ENCODE peak calls at places on chromosome 20, in four cellular contexts. J is heart right ventricle, O is RWPE1, R is IMR-90. N is an unnamed sample.

GRCh38 chr20:52800734-52801627 is 171.2 kb upstream of the TSHZ2 start:
- DNase-seq in R (no peak), O (no peak), J (no peak), N (no peak)

GRCh38 chr20:55394592-55394991 is 610.7 kb downstream of the CBLN4 start:
- DNase-seq in J (no peak), R (no peak), O (peak), N (no peak)

GRCh38 chr20:50136822-50137599 is 16.5 kb downstream of the PEDS1 start:
- DNase-seq in R (peak), J (no peak), O (peak), N (no peak)

GRCh38 chr20:6240059-6240458 is 117.2 kb upstream of the FERMT1 start:
- DNase-seq in R (no peak), O (no peak), J (no peak), N (no peak)

GRCh38 chr20:7015257-7015656 is 247.8 kb downstream of the BMP2 start:
- DNase-seq in J (no peak), R (no peak), O (no peak), N (no peak)

GRCh38 chr20:2575682-2576081 is 39.3 kb downstream of the TMC2 start:
- DNase-seq in J (no peak), O (no peak), R (no peak), N (no peak)

GRCh38 chr20:38635721-38636285 is 34.2 kb downstream of the ARHGAP40 start:
- DNase-seq in O (peak), J (no peak), R (peak), N (no peak)

GRCh38 chr20:51094221-51094620 is 71.3 kb upstream of the KCNG1 start:
- DNase-seq in O (no peak), R (no peak), J (no peak), N (no peak)

GRCh38 chr20:49901588-49901987 is 13.7 kb downstream of the SPATA2 start:
- DNase-seq in O (no peak), J (no peak), R (no peak), N (no peak)

GRCh38 chr20:53346266-53346665 is 247.4 kb downstream of the ZNF217 start:
- DNase-seq in R (no peak), J (no peak), O (no peak), N (no peak)

GRCh38 chr20:47125553-47126373 is 230.7 kb downstream of the ZMYND8 start:
- DNase-seq in R (no peak), J (peak), O (peak), N (no peak)

GRCh38 chr20:46631212-46631869 is 19.9 kb downstream of the SLC13A3 start:
- DNase-seq in O (no peak), R (peak), J (no peak), N (no peak)

GRCh38 chr20:61849376-61849775 is 216.3 kb downstream of the TAF4 start:
- DNase-seq in J (no peak), O (no peak), R (no peak), N (no peak)

GRCh38 chr20:43895235-43895634 is 19.4 kb upstream of the TOX2 start:
- DNase-seq in O (no peak), J (no peak), R (peak), N (no peak)

GRCh38 chr20:59518881-59519706 is 85.2 kb upstream of the PHACTR3 start:
- DNase-seq in O (peak), J (no peak), R (peak), N (no peak)

GRCh38 chr20:38324159-38324558 is 20.2 kb downstream of the BPI start:
- DNase-seq in O (no peak), R (no peak), J (no peak), N (no peak)

GRCh38 chr20:53949319-53949839 is 121.0 kb downstream of the BCAS1 start:
- DNase-seq in O (peak), R (peak), J (peak), N (no peak)

GRCh38 chr20:62732766-62733165 is 24.1 kb downstream of the NTSR1 start:
- DNase-seq in O (no peak), R (no peak), J (no peak), N (no peak)

GRCh38 chr20:5100684-5101347 is 18.9 kb downstream of the PCNA start:
- DNase-seq in R (peak), J (peak), O (peak), N (no peak)

GRCh38 chr20:51481311-51481997 is 61.1 kb downstream of the NFATC2 start:
- DNase-seq in J (no peak), O (no peak), R (no peak), N (no peak)

GRCh38 chr20:37327748-37328147 is 18.2 kb upstream of the SRC start:
- DNase-seq in R (peak), O (no peak), J (peak), N (peak)

GRCh38 chr20:63347950-63348827 is 13.0 kb downstream of the CHRNA4 start:
- DNase-seq in O (no peak), J (peak), R (no peak), N (no peak)

GRCh38 chr20:2507875-2508630 is 662 bp downstream of the ZNF343 start:
- DNase-seq in R (peak), J (no peak), O (peak), N (no peak)

GRCh38 chr20:36152266-36152665 is 2.3 kb upstream of the EPB41L1 start:
- DNase-seq in J (peak), R (no peak), O (no peak), N (no peak)

GRCh38 chr20:33668087-33668790 is 1.5 kb downstream of the ACTL10 start:
- DNase-seq in R (no peak), J (peak), O (peak), N (no peak)

GRCh38 chr20:38935285-38935684 is 9.1 kb downstream of the FAM83D start:
- DNase-seq in O (peak), J (no peak), R (no peak), N (no peak)

GRCh38 chr20:19302714-19303113 is 90.3 kb downstream of the SLC24A3 start:
- DNase-seq in J (no peak), R (no peak), O (no peak), N (no peak)

GRCh38 chr20:34632870-34633452 is 43.9 kb downstream of the PIGU start:
- DNase-seq in R (no peak), O (no peak), J (no peak), N (no peak)

GRCh38 chr20:54126809-54127655 is 46.8 kb downstream of the CYP24A1 start:
- DNase-seq in J (no peak), O (no peak), R (no peak), N (no peak)

GRCh38 chr20:1390552-1391403 is 2.1 kb downstream of the FKBP1A start:
- DNase-seq in J (no peak), O (no peak), R (no peak), N (no peak)

GRCh38 chr20:24151621-24152020 is 163.0 kb upstream of the GGTLC1 start:
- DNase-seq in O (no peak), J (no peak), R (no peak), N (no peak)

GRCh38 chr20:25389858-25390537 is 637 bp downstream of the ABHD12 start:
- DNase-seq in R (no peak), O (peak), J (peak), N (no peak)

GRCh38 chr20:12113468-12114371 is 196.0 kb downstream of the BTBD3 start:
- DNase-seq in R (no peak), O (no peak), J (no peak), N (no peak)

GRCh38 chr20:63520939-63521601 is 505 bp downstream of the PPDPF start:
- DNase-seq in J (peak), R (peak), O (peak), N (no peak)

GRCh38 chr20:46870041-46870440 is 24.6 kb upstream of the EYA2 start:
- DNase-seq in J (no peak), O (peak), R (no peak), N (no peak)

DNA sequence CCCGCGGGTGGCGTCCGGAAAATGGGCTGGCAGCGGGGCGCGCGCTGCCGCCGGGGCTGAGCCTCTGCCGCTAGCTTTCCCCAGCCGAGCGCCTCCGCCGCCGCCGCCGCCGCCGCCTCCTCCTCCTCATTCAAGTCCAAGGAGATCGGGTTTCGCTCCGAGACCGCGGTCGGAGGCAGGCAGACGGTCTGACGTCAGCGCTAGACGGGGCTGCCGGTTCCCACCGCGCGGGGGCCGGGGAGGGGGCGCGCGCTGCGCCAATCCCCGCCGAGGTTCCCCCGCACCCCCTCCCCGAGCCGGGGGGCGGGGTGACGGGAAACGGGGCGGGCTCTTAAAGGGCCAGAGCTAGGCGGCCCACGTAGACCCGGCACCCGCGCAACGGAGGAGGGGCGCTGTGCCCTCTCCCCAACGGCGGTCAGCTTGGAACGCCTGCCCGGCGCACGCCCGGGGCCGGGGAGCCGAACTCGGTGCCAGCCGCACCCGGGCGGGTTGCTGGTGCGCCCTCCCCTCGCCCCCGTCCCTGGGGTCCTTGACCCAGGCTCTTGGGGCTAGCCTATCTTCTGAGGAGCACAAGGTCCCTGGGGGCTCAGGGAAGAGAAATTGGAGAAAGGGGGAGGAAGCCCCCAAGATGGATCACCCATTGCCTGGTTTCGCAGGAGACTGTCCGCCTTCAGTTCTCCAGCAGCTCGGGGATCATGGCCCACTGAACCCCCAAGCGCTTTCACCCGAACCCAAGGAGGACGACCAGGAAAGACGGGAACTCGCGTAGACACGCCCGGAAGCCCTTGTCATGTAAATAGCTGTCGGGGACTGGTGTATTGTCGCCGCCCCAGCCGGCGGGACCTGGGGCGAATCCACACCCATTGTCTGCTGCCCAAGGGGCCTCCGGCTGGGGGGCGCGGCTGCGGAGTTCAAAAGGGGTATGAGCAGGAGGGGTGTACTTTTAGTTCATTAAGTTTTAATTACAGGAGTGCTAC is at the start of gene PMEPA1:
- DNase-seq in J (peak), R (peak), O (peak), N (peak)
- TF ChIP-seq CTCF in J (peak), R (no peak), O (no peak), N (no peak)

GRCh38 chr20:10805764-10806163 is 132.0 kb upstream of the JAG1 start:
- DNase-seq in O (no peak), J (no peak), R (no peak), N (no peak)
- H3K27ac ChIP-seq in O (no peak), J (peak), R (no peak), N (no peak)

GRCh38 chr20:44911264-44911921 is 1.5 kb downstream of the PABPC1L start:
- DNase-seq in R (peak), O (peak), J (no peak), N (no peak)
- TF ChIP-seq CTCF in R (peak), O (no peak), J (peak), N (peak)

DNA sequence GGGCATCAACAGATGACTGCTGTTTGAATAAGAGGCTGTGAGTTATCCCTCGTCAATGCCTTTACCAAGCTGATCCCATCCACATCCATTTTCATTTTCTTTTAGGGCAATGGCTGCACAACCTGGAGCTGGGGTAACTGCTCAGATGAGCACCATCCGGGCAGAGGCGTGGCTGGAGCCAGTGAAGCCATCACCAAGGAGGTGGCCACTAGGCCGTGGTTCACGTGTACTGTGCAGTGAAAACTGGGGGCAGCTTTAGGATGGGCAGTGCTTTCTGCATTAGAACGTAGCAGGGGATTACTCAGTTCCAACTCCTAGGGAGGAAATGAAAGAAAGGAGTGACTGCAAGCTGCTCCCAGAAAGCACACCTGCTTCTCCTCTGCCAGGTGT is 51.2 kb downstream of the RRBP1 start:
- DNase-seq in R (no peak), O (no peak), J (no peak), N (no peak)
- H3K27ac ChIP-seq in R (no peak), O (no peak), J (no peak), N (no peak)

DNA sequence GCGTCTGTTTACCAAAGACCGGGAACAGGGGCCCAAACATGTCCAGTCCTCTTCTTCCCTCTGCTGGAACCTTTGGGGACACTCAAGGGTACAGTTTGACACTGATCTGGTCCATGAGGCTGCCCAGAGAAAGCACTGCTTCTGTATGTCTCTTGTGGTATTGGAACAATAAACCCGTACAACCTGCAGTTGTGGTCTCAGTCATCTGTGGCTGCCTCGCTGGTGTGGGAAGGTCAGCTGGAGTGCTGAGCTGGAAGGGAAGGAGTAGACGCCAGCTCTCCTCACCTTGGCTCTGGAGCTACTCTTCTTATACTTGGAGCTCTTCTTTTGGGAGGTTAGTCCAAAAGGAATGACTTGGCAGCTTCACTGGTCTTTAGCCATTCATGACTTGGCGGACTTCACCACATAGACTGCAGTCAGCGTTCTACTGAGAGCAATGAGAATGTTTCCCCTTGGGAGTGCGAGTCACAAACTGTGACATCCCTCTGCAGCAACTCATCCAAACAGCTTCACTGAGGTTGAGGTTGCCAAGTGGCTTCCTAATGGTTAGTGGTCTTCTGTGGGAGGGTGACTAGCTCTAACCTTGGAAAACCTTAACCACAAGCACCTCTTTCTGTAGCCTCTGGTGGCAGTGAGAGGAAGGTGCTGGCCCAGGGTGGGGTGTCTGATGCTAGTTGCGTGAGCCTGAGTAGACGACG is 81.2 kb downstream of the ASXL1 start:
- DNase-seq in J (no peak), R (peak), O (no peak), N (peak)
- TF ChIP-seq CTCF in J (no peak), R (peak), O (no peak), N (peak)

DNA sequence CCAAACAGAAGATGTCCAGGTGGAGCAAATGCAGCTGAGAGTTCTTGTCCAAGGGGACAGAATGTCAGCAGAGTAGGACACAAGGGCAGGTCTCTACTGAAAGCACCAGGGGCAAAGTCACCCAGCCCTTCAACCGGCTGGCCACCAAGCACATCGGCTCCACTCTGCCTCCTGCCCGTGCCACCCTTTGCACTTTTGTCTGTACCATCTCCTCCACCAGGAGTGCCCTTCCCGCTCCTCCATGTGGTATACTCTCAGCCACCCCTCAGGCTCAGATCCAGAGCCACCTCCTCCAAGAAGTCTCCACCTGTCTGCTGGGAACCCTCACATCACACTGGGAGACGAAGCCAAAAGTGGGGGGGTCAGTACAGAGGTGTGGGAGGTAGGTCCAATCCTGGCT is 4.1 kb upstream of the HSPA12B start:
- DNase-seq in R (no peak), O (no peak), J (no peak), N (no peak)
- H3K27ac ChIP-seq in R (no peak), O (no peak), J (peak), N (no peak)

DNA sequence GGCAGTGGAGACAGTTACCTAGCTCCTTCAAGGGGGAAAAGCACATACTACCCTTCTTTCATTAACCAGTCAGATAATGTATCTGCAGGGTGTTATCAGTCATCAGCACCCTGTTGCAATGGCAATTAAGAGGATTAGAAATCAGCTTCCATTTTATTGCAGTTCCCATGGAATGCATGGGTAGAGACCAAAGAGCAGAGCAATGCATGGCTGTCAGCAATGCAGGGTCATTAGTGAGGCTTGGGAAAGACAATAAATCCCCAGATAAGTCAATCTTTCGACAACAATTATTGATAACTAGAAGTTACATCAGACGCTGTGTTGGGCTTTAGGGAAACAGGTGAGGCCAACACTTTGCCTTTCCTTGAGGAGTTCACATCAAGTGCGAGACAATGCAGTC is 150.9 kb downstream of the MAFB start:
- DNase-seq in J (no peak), O (no peak), R (no peak), N (no peak)
- TF ChIP-seq CTCF in J (no peak), O (no peak), R (no peak), N (no peak)

DNA sequence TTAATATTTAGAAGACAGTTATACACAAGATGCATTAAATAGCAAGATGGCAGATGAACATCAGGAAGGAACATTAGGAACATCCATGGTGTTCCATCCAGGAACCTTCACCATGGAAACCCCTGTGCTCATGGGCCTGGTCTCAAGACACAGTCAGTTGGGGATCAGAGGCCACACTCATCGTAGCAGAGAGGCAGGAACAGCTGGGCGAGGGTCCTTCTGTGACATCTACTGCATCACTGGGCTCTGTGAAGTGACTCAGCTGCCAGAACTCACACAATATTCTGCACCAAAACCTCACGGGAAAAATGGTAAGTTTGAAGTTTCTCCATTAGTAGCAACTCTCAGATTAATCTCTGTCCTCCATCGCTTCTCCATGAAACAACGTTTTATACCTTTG is 356.6 kb downstream of the PREX1 start:
- DNase-seq in O (no peak), R (no peak), J (no peak), N (no peak)
- H3K27ac ChIP-seq in O (no peak), R (no peak), J (no peak), N (no peak)